ENCODE peak calls at places on chromosomes 13 and 19, in five cellular contexts. X is T-helper 17 cell, M is NCI-H146, Y is lower leg skin, E is T follicular helper cell. J is an unnamed sample.

GRCh38 chr19:28586501-28586900 is 626.5 kb downstream of the UQCRFS1 start:
- DNase-seq in E (no peak), M (no peak), Y (no peak), X (no peak), J (no peak)

GRCh38 chr19:1183543-1184172 is 9.6 kb upstream of the SBNO2 start:
- DNase-seq in Y (no peak), M (no peak), E (no peak), X (no peak), J (no peak)

GRCh38 chr19:40232949-40233810 is 6.7 kb upstream of the CCNP start:
- DNase-seq in M (no peak), E (no peak), Y (no peak), X (no peak), J (no peak)

GRCh38 chr13:97348569-97349100 is 85.3 kb upstream of the RAP2A start:
- DNase-seq in M (peak; percentile 6), E (no peak), X (no peak), Y (no peak), J (no peak)

GRCh38 chr13:68190826-68191225 is 960.7 kb upstream of the PCDH9 start:
- DNase-seq in X (no peak), M (no peak), E (no peak), Y (no peak), J (no peak)

GRCh38 chr19:18419699-18420460 is 682 bp downstream of the SSBP4 start:
- DNase-seq in Y (no peak), X (peak; percentile 41), E (no peak), M (peak; percentile 48), J (peak; percentile 71)

GRCh38 chr19:18487576-18488402 is 34.1 kb downstream of the ELL start:
- DNase-seq in E (no peak), X (no peak), Y (no peak), M (no peak), J (no peak)

GRCh38 chr19:11195169-11195568 is 2.2 kb downstream of the KANK2 start:
- DNase-seq in Y (no peak), E (no peak), X (no peak), M (no peak), J (peak; percentile 46)

GRCh38 chr19:6768236-6768785 is 1.1 kb upstream of the SH2D3A start:
- DNase-seq in X (no peak), E (no peak), M (no peak), Y (no peak), J (peak; percentile 37)

GRCh38 chr19:43634877-43635560 is 4.6 kb downstream of the CADM4 start:
- DNase-seq in X (no peak), Y (no peak), E (no peak), M (no peak), J (no peak)

GRCh38 chr13:32548837-32549236 is 10.2 kb upstream of the N4BP2L2 start:
- DNase-seq in E (no peak), X (no peak), Y (no peak), M (no peak), J (no peak)

GRCh38 chr19:29804493-29804892 is 7.3 kb upstream of the CCNE1 start:
- DNase-seq in X (no peak), M (no peak), Y (no peak), E (no peak), J (peak; percentile 40)

GRCh38 chr19:17687857-17688784 is at the start of gene UNC13A:
- DNase-seq in E (peak; percentile 17), Y (no peak), X (peak; percentile 15), M (peak; percentile 76), J (peak; percentile 72)

GRCh38 chr19:51108805-51109146 is 567 bp upstream of the CTU1 start:
- DNase-seq in X (no peak), E (no peak), M (no peak), Y (no peak), J (no peak)